ENCODE peak calls at places on chromosomes 5 and 9, in seven cellular contexts. N is LNCaP clone FGC, G is LoVo, Y is GM23248, C is psoas muscle, P is lower leg skin, L is NCI-H1105 treated with DMSO at 0.1 percent for 48 hours. I is an unnamed sample.

GRCh38 chr5:153352685-153353219 is 137.7 kb upstream of the GRIA1 start:
- DNase-seq in C (no peak), P (no peak), L (no peak), Y (peak), G (no peak), N (no peak), I (no peak)

GRCh38 chr9:136324501-136325300 is 2.6 kb upstream of the GPSM1 start:
- DNase-seq in Y (no peak), C (no peak), L (no peak), P (no peak), N (no peak), G (no peak), I (no peak)

GRCh38 chr9:125240649-125240999 is 519 bp downstream of the HSPA5 start:
- DNase-seq in G (no peak), C (peak), N (no peak), L (no peak), P (no peak), Y (peak), I (peak)

GRCh38 chr5:178265746-178266145 is 33.1 kb upstream of the PHYKPL start:
- DNase-seq in P (no peak), L (no peak), Y (no peak), G (no peak), N (no peak), C (no peak), I (no peak)

GRCh38 chr5:74951855-74952254 is 85.7 kb upstream of the FAM169A start:
- DNase-seq in G (no peak), C (no peak), L (no peak), P (no peak), Y (no peak), N (no peak), I (no peak)

GRCh38 chr9:103627731-103628130 is 466.4 kb upstream of the SMC2 start:
- DNase-seq in Y (no peak), C (no peak), L (no peak), G (no peak), N (no peak), P (no peak), I (no peak)

GRCh38 chr9:104682642-104683041 is 11.7 kb upstream of the OR13D1 start:
- DNase-seq in Y (peak), G (peak), C (no peak), L (peak), P (no peak), N (peak), I (peak)

GRCh38 chr9:35811364-35812024 is 568 bp downstream of the SPAG8 start:
- DNase-seq in N (no peak), Y (peak), P (no peak), G (no peak), C (no peak), L (no peak), I (peak)

GRCh38 chr5:40477856-40478546 is 201.7 kb upstream of the PTGER4 start:
- DNase-seq in C (no peak), P (no peak), L (no peak), G (no peak), N (no peak), Y (peak), I (peak)

GRCh38 chr5:132428811-132429440 is 59.4 kb downstream of the SLC22A5 start:
- DNase-seq in G (peak), C (no peak), Y (peak), P (peak), N (no peak), L (no peak), I (peak)

GRCh38 chr5:16411741-16412455 is 53.7 kb downstream of the ZNF622 start:
- DNase-seq in L (no peak), Y (peak), P (no peak), N (no peak), C (no peak), G (no peak), I (peak)

GRCh38 chr9:30670805-30671562 is 1713.5 kb upstream of the ACO1 start:
- DNase-seq in G (no peak), P (no peak), C (no peak), N (no peak), L (no peak), Y (no peak), I (no peak)

GRCh38 chr5:92594031-92594430 is 987.0 kb downstream of the NR2F1-AS1 start:
- DNase-seq in G (no peak), C (no peak), N (no peak), Y (no peak), P (no peak), L (no peak), I (no peak)

GRCh38 chr5:135821061-135821781 is 13.2 kb upstream of the SLC25A48 start:
- DNase-seq in L (peak), G (peak), Y (peak), N (peak), C (no peak), P (peak), I (no peak)

GRCh38 chr5:150065346-150065745 is 21.0 kb downstream of the CSF1R start:
- DNase-seq in N (no peak), P (no peak), Y (peak), C (peak), G (no peak), L (no peak), I (peak)

GRCh38 chr5:68661237-68661636 is 432.6 kb upstream of the SLC30A5 start:
- DNase-seq in Y (peak), L (no peak), C (no peak), P (no peak), N (no peak), G (no peak), I (peak)

GRCh38 chr5:67805666-67806348 is 409.7 kb upstream of the PIK3R1 start:
- DNase-seq in P (no peak), G (no peak), L (no peak), C (no peak), N (no peak), Y (no peak), I (no peak)

GRCh38 chr9:129058965-129059795 is 21.7 kb upstream of the DOLPP1 start:
- DNase-seq in L (no peak), C (no peak), G (no peak), P (no peak), Y (peak), N (no peak), I (peak)